ENCODE peak calls at places on chromosomes 11 and 22, in eight cellular contexts. N is HCEC 1CT, R is skeletal muscle cell, W is tibial artery, L is Kasumi-1, C is activated T-cell treated with anti-CD3 and anti-CD28 coated beads for 1 hour, D is T-helper 9 cell, J is GM04504. B is an unnamed sample.

GRCh38 chr11:6397636-6398035 is 7.4 kb downstream of the SMPD1 start:
- DNase-seq in D (no peak), R (no peak), L (no peak), C (no peak), N (no peak), J (no peak), W (no peak), B (no peak)

GRCh38 chr11:12088047-12088481 is 22.3 kb upstream of the MICAL2 start:
- DNase-seq in R (no peak), W (peak), J (peak), C (no peak), D (no peak), L (peak), N (peak), B (no peak)

GRCh38 chr11:62337682-62338181 is 484 bp downstream of the ASRGL1 start:
- DNase-seq in J (no peak), L (no peak), D (no peak), N (no peak), W (no peak), R (no peak), C (peak), B (no peak)

GRCh38 chr11:46360878-46361277 is 13.6 kb downstream of the DGKZ start:
- DNase-seq in L (peak), W (no peak), R (no peak), C (no peak), J (no peak), N (no peak), D (no peak), B (no peak)

GRCh38 chr22:48154169-48154942 is 1391.9 kb downstream of the TBC1D22A start:
- DNase-seq in R (no peak), C (no peak), W (no peak), L (no peak), N (no peak), J (no peak), D (no peak), B (no peak)

GRCh38 chr11:11789735-11790369 is 51.9 kb upstream of the USP47 start:
- DNase-seq in D (no peak), W (no peak), J (peak), R (no peak), N (no peak), C (no peak), L (peak), B (no peak)

GRCh38 chr11:121023848-121024751 is at the start of gene TBCEL:
- DNase-seq in N (peak), J (peak), W (peak), C (peak), R (peak), L (peak), D (peak), B (peak)

GRCh38 chr11:46417711-46418110 is 26.1 kb upstream of the CHRM4 start:
- DNase-seq in J (no peak), D (no peak), N (no peak), W (no peak), C (no peak), L (no peak), R (no peak), B (no peak)

GRCh38 chr11:111382451-111382850 is 3.4 kb upstream of the POU2AF1 start:
- DNase-seq in C (no peak), D (no peak), W (no peak), L (no peak), N (no peak), R (no peak), J (no peak), B (no peak)

GRCh38 chr11:1763336-1763795 is 361 bp downstream of the CTSD start:
- DNase-seq in W (no peak), R (no peak), J (no peak), D (no peak), C (no peak), N (no peak), L (no peak), B (no peak)

GRCh38 chr11:116890193-116890592 is 52.8 kb upstream of the APOA1 start:
- DNase-seq in J (no peak), D (no peak), L (no peak), R (no peak), C (no peak), W (no peak), N (peak), B (no peak)

GRCh38 chr11:118930152-118930712 is 4.5 kb upstream of the BCL9L start:
- DNase-seq in R (no peak), L (peak), D (peak), C (peak), W (peak), N (peak), J (no peak), B (no peak)

GRCh38 chr11:45296085-45296484 is 9.9 kb upstream of the SYT13 start:
- DNase-seq in N (no peak), C (no peak), L (no peak), W (no peak), D (no peak), R (no peak), J (no peak), B (no peak)

GRCh38 chr22:41092847-41093371 is 517 bp downstream of the EP300 start:
- DNase-seq in W (no peak), C (peak), N (peak), J (peak), D (peak), R (no peak), L (peak), B (no peak)

GRCh38 chr22:27877501-27877900 is 41.6 kb downstream of the PITPNB start:
- DNase-seq in J (no peak), R (no peak), N (no peak), D (no peak), L (no peak), W (no peak), C (no peak), B (no peak)

GRCh38 chr11:62428871-62429601 is 10.2 kb downstream of the SCGB1A1 start:
- DNase-seq in N (no peak), R (no peak), L (no peak), C (no peak), D (no peak), W (no peak), J (no peak), B (no peak)

GRCh38 chr11:10473371-10473770 is 18.3 kb downstream of the AMPD3 start:
- DNase-seq in W (no peak), D (no peak), L (no peak), J (no peak), N (no peak), C (no peak), R (no peak), B (no peak)

GRCh38 chr11:118605116-118605867 is 2.1 kb upstream of the PHLDB1 start:
- DNase-seq in W (peak), N (peak), R (peak), J (peak), D (no peak), C (no peak), L (peak), B (no peak)

GRCh38 chr22:38397189-38398097 is 57.6 kb downstream of the KCNJ4 start:
- DNase-seq in C (no peak), W (peak), D (peak), N (no peak), J (no peak), R (no peak), L (peak), B (no peak)

GRCh38 chr11:4932751-4933150 is 8.6 kb upstream of the OR51G1 start:
- DNase-seq in L (no peak), D (no peak), J (no peak), W (no peak), N (no peak), R (no peak), C (no peak), B (no peak)

GRCh38 chr11:2515401-2516275 is 70.8 kb downstream of the KCNQ1 start:
- DNase-seq in W (peak), J (no peak), R (no peak), C (no peak), N (no peak), D (no peak), L (no peak), B (no peak)

GRCh38 chr11:125069796-125070195 is 6.7 kb downstream of the SLC37A2 start:
- DNase-seq in R (no peak), L (peak), W (no peak), C (no peak), N (peak), D (no peak), J (no peak), B (no peak)

GRCh38 chr11:65251476-65251875 is 10.3 kb upstream of the POLA2 start:
- DNase-seq in D (no peak), R (no peak), W (no peak), N (peak), L (no peak), C (no peak), J (no peak), B (no peak)

GRCh38 chr22:31272522-31273446 is 19.5 kb downstream of the PIK3IP1 start:
- DNase-seq in W (peak), R (no peak), L (peak), N (peak), C (peak), D (no peak), J (peak), B (peak)

GRCh38 chr11:130760515-130761125 is 155.7 kb downstream of the SNX19 start:
- DNase-seq in L (no peak), W (no peak), C (no peak), D (no peak), J (no peak), R (no peak), N (no peak), B (no peak)

GRCh38 chr11:7941141-7941540 is 367 bp downstream of the OR10A3 start:
- DNase-seq in D (no peak), N (no peak), C (no peak), R (no peak), L (no peak), W (no peak), J (no peak), B (no peak)

GRCh38 chr11:124801014-124801413 is 808 bp upstream of the MSANTD2 start:
- DNase-seq in D (no peak), C (no peak), L (no peak), W (no peak), J (no peak), N (peak), R (no peak), B (no peak)

GRCh38 chr22:38172489-38173155 is 9.0 kb downstream of the PLA2G6 start:
- DNase-seq in D (peak), C (no peak), R (no peak), N (no peak), L (peak), J (no peak), W (peak), B (no peak)

GRCh38 chr11:2583605-2583958 is 116.2 kb downstream of the KCNQ1OT1 start:
- DNase-seq in N (no peak), W (peak), J (no peak), C (no peak), R (no peak), D (no peak), L (no peak), B (no peak)

GRCh38 chr22:27801616-27802388 is at the start of gene MN1:
- DNase-seq in D (peak), J (no peak), R (no peak), L (peak), W (no peak), C (peak), N (peak), B (no peak)

GRCh38 chr11:15968461-15969130 is 387.8 kb downstream of the SOX6 start:
- DNase-seq in J (no peak), C (no peak), L (no peak), N (no peak), W (no peak), R (no peak), D (no peak), B (no peak)

B was measured in NCI-H524 treated with DMSO at 0.1 percent for 48 hours.